ENCODE peak calls at places on chromosomes 7 and 10, in four cellular contexts. B is H1, A is K562, O is HepG2. G is an unnamed sample.

GRCh38 chr7:12941512-12941911 is 254.1 kb downstream of the ARL4A start:
- DNase-seq in B (no peak), A (no peak), O (peak), G (no peak)

GRCh38 chr10:132538031-132538789 is 623 bp downstream of the INPP5A start:
- DNase-seq in B (no peak), A (no peak), O (no peak), G (no peak)

GRCh38 chr7:17623546-17624185 is 316.6 kb downstream of the SNX13 start:
- DNase-seq in B (no peak), A (no peak), O (no peak), G (no peak)

GRCh38 chr7:117071597-117071996 is 118.3 kb downstream of the ST7 start:
- DNase-seq in B (no peak), A (no peak), O (no peak), G (no peak)

GRCh38 chr7:7693881-7694280 is 24.5 kb downstream of the RPA3 start:
- DNase-seq in B (no peak), A (no peak), O (peak), G (peak)

GRCh38 chr7:131223151-131223550 is 104.5 kb upstream of the MKLN1 start:
- DNase-seq in B (no peak), A (no peak), O (no peak), G (no peak)

GRCh38 chr10:104056619-104057273 is 28.9 kb downstream of the COL17A1 start:
- DNase-seq in B (no peak), A (no peak), O (no peak), G (peak)

GRCh38 chr10:86363184-86363832 is 3.3 kb downstream of the GRID1 start:
- DNase-seq in B (peak), A (peak), O (no peak), G (no peak)

GRCh38 chr7:155193716-155194115 is 104.0 kb upstream of the INSIG1 start:
- DNase-seq in B (no peak), A (no peak), O (no peak), G (no peak)

GRCh38 chr10:131907679-131908078 is 6.9 kb downstream of the PPP2R2D start:
- DNase-seq in B (no peak), A (no peak), O (no peak), G (no peak)

GRCh38 chr7:27661776-27662489 is 750 bp downstream of the HIBADH start:
- DNase-seq in B (no peak), A (peak), O (peak), G (no peak)

GRCh38 chr10:29737209-29737565 is 102.4 kb upstream of the SVIL start:
- DNase-seq in B (no peak), A (no peak), O (no peak), G (no peak)

GRCh38 chr7:83105948-83106347 is 56.7 kb downstream of the PCLO start:
- DNase-seq in B (no peak), A (no peak), O (no peak), G (no peak)

GRCh38 chr10:74754397-74754796 is 72.0 kb upstream of the KAT6B start:
- DNase-seq in B (no peak), A (no peak), O (no peak), G (no peak)

GRCh38 chr7:6460303-6460702 is 12.5 kb upstream of the DAGLB start:
- DNase-seq in B (no peak), A (no peak), O (no peak), G (no peak)

GRCh38 chr7:115662120-115662519 is 368.4 kb downstream of the TFEC start:
- DNase-seq in B (no peak), A (no peak), O (no peak), G (no peak)

GRCh38 chr10:96789571-96790108 is 42.5 kb upstream of the LCOR start:
- DNase-seq in B (peak), A (peak), O (no peak), G (no peak)

GRCh38 chr7:106126170-106126938 is 14.2 kb upstream of the SYPL1 start:
- DNase-seq in B (no peak), A (no peak), O (no peak), G (no peak)

GRCh38 chr10:84567133-84567532 is 238.7 kb downstream of the CCSER2 start:
- DNase-seq in B (no peak), A (no peak), O (no peak), G (no peak)

GRCh38 chr10:56487746-56488145 is 126.7 kb upstream of the ZWINT start:
- DNase-seq in B (no peak), A (no peak), O (no peak), G (no peak)

GRCh38 chr10:77877461-77878344 is 48.9 kb downstream of the DLG5 start:
- DNase-seq in B (peak), A (peak), O (no peak), G (no peak)

GRCh38 chr7:24905996-24906770 is 73.8 kb downstream of the OSBPL3 start:
- DNase-seq in B (no peak), A (no peak), O (no peak), G (peak)

GRCh38 chr7:30906014-30906413 is 5.6 kb upstream of the AQP1 start:
- DNase-seq in B (no peak), A (no peak), O (no peak), G (no peak)

GRCh38 chr10:131636841-131637724 is 263.7 kb upstream of the PPP2R2D start:
- DNase-seq in B (no peak), A (no peak), O (no peak), G (no peak)

GRCh38 chr10:78812571-78813318 is 256.0 kb upstream of the ZMIZ1 start:
- DNase-seq in B (no peak), A (no peak), O (no peak), G (no peak)

GRCh38 chr7:44720301-44720700 is 28.3 kb upstream of the ZMIZ2 start:
- DNase-seq in B (no peak), A (no peak), O (no peak), G (no peak)

GRCh38 chr7:41886257-41886905 is 183.5 kb upstream of the INHBA start:
- DNase-seq in B (no peak), A (no peak), O (no peak), G (no peak)

GRCh38 chr10:32005050-32005449 is 51.2 kb downstream of the KIF5B start:
- DNase-seq in B (peak), A (peak), O (peak), G (peak)

GRCh38 chr7:41492603-41493002 is 210.3 kb downstream of the INHBA start:
- DNase-seq in B (no peak), A (no peak), O (no peak), G (no peak)

GRCh38 chr7:85167636-85168035 is 19.2 kb downstream of the SEMA3D start:
- DNase-seq in B (no peak), A (no peak), O (no peak), G (no peak)

GRCh38 chr10:80177781-80178636 is 27.3 kb downstream of the ANXA11 start:
- DNase-seq in B (no peak), A (no peak), O (no peak), G (no peak)

GRCh38 chr7:84492565-84493034 is 298.0 kb upstream of the SEMA3A start:
- DNase-seq in B (no peak), A (no peak), O (no peak), G (no peak)

GRCh38 chr10:100882681-100883321 is 30.0 kb upstream of the SLF2 start:
- DNase-seq in B (no peak), A (no peak), O (no peak), G (no peak)

GRCh38 chr7:27579565-27579964 is 83.1 kb downstream of the HIBADH start:
- DNase-seq in B (no peak), A (no peak), O (no peak), G (no peak)

GRCh38 chr10:125232841-125233240 is 72.5 kb upstream of the CTBP2 start:
- DNase-seq in B (no peak), A (no peak), O (no peak), G (no peak)

GRCh38 chr10:110872984-110873569 is 1.3 kb downstream of the PDCD4 start:
- DNase-seq in B (no peak), A (no peak), O (no peak), G (no peak)

GRCh38 chr7:2076649-2077064 is 156.1 kb downstream of the MAD1L1 start:
- DNase-seq in B (no peak), A (no peak), O (no peak), G (no peak)

DNA sequence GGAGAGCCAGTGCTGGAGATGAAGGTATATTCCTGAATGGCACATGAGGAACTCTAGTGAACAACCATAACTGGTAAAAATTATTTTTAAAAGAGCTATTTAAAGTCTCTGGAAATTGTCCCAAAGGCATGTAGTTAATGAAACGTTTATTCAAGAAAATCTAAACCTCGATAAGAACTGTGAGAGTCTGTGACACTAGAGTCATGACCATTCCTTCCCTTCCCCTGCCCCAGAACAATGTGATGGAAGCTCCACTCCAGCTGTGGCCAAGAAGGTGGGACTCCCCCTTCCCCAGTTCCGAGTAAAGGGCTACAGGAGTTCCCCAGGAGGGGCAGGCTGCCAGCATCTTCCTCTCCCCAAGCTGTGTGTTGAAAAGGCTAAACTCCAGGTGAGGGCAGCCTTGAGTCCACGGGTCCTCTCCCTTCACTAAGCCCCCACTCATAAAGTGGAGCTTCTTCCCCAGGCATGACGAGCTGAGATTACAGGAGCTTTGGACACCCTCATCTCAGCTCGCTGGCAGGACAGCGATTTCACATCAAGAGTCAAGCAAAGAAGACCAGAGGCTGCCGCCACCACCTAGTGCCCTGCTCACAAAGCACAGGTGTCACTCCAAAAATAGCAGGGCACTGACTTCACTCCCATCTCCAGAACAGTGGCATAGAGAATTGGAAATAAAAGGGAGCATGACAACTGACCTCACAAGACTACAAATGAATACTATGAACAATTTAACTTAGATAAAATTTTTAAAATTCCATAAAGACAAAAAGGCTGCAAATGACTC is 68.5 kb downstream of the NHLRC2 start:
- DNase-seq in B (peak), A (no peak), O (no peak), G (no peak)
- TF ChIP-seq FOSL1 in B (no peak), A (no peak), O (no peak), G (no peak)

GRCh38 chr7:135328053-135328452 is 94.4 kb downstream of the STRA8 start:
- DNase-seq in B (no peak), A (peak), O (no peak), G (no peak)

GRCh38 chr7:135328526-135328925 is 94.9 kb downstream of the STRA8 start:
- DNase-seq in B (no peak), A (no peak), O (no peak), G (no peak)

GRCh38 chr7:135327458-135327857 is 93.8 kb downstream of the STRA8 start:
- DNase-seq in B (no peak), A (no peak), O (no peak), G (no peak)

GRCh38 chr7:135330088-135330487 is 96.5 kb downstream of the STRA8 start:
- DNase-seq in B (no peak), A (no peak), O (no peak), G (no peak)

GRCh38 chr7:135326636-135327280 is 93.1 kb downstream of the STRA8 start:
- DNase-seq in B (no peak), A (no peak), O (no peak), G (no peak)
- TF ChIP-seq ZNF274 in B (no peak), A (no peak), O (no peak), G (no peak)

GRCh38 chr7:98879198-98879988 is 1.1 kb downstream of the TRRAP start:
- DNase-seq in B (peak), A (peak), O (peak), G (peak)
- H3K27ac ChIP-seq in B (peak), A (peak), O (peak), G (peak)

DNA sequence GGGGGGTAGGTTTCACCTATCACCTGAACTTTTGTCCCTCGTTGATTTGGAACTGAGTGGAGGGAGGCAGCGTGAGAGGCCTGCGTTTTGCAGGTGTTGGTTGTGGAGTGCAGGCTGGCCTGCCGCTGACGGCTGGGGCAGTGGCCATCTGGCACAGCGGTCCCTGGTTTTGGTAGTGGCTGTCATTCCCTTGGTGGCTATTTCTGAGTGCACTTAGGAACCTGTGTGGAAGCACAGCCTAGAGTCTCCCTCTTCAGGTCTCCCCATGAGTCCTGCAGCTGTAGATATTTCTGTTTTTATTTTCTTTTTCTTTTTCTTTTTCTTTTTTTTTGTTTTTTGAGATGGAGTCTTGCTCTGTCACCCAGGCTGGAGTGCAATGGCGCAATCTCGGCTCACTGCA is 129.2 kb downstream of the CUL2 start:
- DNase-seq in B (no peak), A (no peak), O (no peak), G (no peak)
- TF ChIP-seq FOSL1 in B (no peak), A (no peak), O (no peak), G (no peak)

GRCh38 chr7:99460651-99461050 is 5.3 kb downstream of the ATP5MF start:
- DNase-seq in B (no peak), A (no peak), O (no peak), G (no peak)
- TF ChIP-seq ZNF274 in B (no peak), A (no peak), O (no peak), G (no peak)

DNA sequence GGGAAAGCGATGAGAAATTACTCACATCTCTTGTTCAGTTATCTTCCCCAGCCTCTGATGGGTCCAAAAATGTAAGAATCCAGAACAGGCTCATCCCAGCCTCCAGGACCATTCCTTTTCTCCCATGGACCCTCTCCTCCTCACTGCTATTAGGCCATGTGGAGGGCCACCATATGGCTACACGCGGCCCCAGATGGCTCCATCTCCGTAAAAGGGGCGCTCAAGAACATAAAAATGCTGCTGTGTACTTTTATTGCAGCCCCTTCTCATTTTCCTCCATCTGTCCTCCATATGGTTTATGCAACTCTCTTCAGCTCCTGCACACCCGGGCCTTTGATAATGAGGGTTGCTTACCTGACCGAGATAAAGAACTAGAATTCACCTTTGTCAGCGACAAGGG is 166.2 kb downstream of the RAPGEF5 start:
- DNase-seq in B (no peak), A (no peak), O (no peak), G (no peak)
- H3K27ac ChIP-seq in B (no peak), A (no peak), O (no peak), G (no peak)

G was measured in HCT116.